ENCODE peak calls at places on chromosome 21, in five cellular contexts. One of them, this sample, is unnamed.

GRCh38 chr21:43913928-43914327 is 48.9 kb downstream of the AGPAT3 start:
- DNase-seq in AG10803: no peak
- DNase-seq in heart left ventricle: no peak
- DNase-seq in mammary epithelial cell: no peak
- DNase-seq in colonic mucosa: no peak
- DNase-seq in this sample: peak; percentile 13

GRCh38 chr21:43994646-43995045 is 17.5 kb upstream of the TRAPPC10 start:
- DNase-seq in AG10803: no peak
- DNase-seq in heart left ventricle: no peak
- DNase-seq in mammary epithelial cell: no peak
- DNase-seq in colonic mucosa: no peak
- DNase-seq in this sample: no peak

GRCh38 chr21:28588997-28589396 is 403.7 kb downstream of the LTN1 start:
- DNase-seq in AG10803: no peak
- DNase-seq in heart left ventricle: no peak
- DNase-seq in mammary epithelial cell: no peak
- DNase-seq in colonic mucosa: no peak
- DNase-seq in this sample: no peak

GRCh38 chr21:27802816-27803475 is 836.1 kb upstream of the ADAMTS5 start:
- DNase-seq in AG10803: peak; percentile 56
- DNase-seq in heart left ventricle: no peak
- DNase-seq in mammary epithelial cell: peak; percentile 43
- DNase-seq in colonic mucosa: peak; percentile 53
- DNase-seq in this sample: peak; percentile 51

GRCh38 chr21:44911384-44912157 is 9.1 kb downstream of the ITGB2 start:
- DNase-seq in AG10803: no peak
- DNase-seq in heart left ventricle: peak; percentile 89
- DNase-seq in mammary epithelial cell: peak; percentile 69
- DNase-seq in colonic mucosa: peak; percentile 88
- DNase-seq in this sample: no peak

GRCh38 chr21:43718872-43719747 is at the start of gene PDXK:
- DNase-seq in AG10803: peak; percentile 69
- DNase-seq in heart left ventricle: peak; percentile 95
- DNase-seq in mammary epithelial cell: peak; percentile 79
- DNase-seq in colonic mucosa: peak; percentile 91
- DNase-seq in this sample: peak; percentile 78

GRCh38 chr21:44704636-44705001 is 6.8 kb downstream of the TSPEAR start:
- DNase-seq in AG10803: no peak
- DNase-seq in heart left ventricle: no peak
- DNase-seq in mammary epithelial cell: no peak
- DNase-seq in colonic mucosa: peak; percentile 13
- DNase-seq in this sample: no peak

GRCh38 chr21:45539046-45539795 is 3.0 kb downstream of the SLC19A1 start:
- DNase-seq in AG10803: no peak
- DNase-seq in heart left ventricle: peak; percentile 41
- DNase-seq in mammary epithelial cell: no peak
- DNase-seq in colonic mucosa: peak; percentile 16
- DNase-seq in this sample: no peak

GRCh38 chr21:38136201-38136600 is 120.6 kb upstream of the KCNJ15 start:
- DNase-seq in AG10803: peak; percentile 42
- DNase-seq in heart left ventricle: no peak
- DNase-seq in mammary epithelial cell: no peak
- DNase-seq in colonic mucosa: no peak
- DNase-seq in this sample: peak; percentile 22

GRCh38 chr21:43925096-43925481 is 60.1 kb downstream of the AGPAT3 start:
- DNase-seq in AG10803: no peak
- DNase-seq in heart left ventricle: peak; percentile 58
- DNase-seq in mammary epithelial cell: peak; percentile 47
- DNase-seq in colonic mucosa: peak; percentile 79
- DNase-seq in this sample: no peak

GRCh38 chr21:44592446-44593365 is at the start of gene KRTAP10-6:
- DNase-seq in AG10803: no peak
- DNase-seq in heart left ventricle: no peak
- DNase-seq in mammary epithelial cell: no peak
- DNase-seq in colonic mucosa: no peak
- DNase-seq in this sample: no peak

GRCh38 chr21:23131177-23131576 is 2133.0 kb downstream of the NCAM2 start:
- DNase-seq in AG10803: no peak
- DNase-seq in heart left ventricle: no peak
- DNase-seq in mammary epithelial cell: no peak
- DNase-seq in colonic mucosa: no peak
- DNase-seq in this sample: no peak

GRCh38 chr21:39196310-39196709 is 13.1 kb upstream of the PSMG1 start:
- DNase-seq in AG10803: no peak
- DNase-seq in heart left ventricle: no peak
- DNase-seq in mammary epithelial cell: no peak
- DNase-seq in colonic mucosa: no peak
- DNase-seq in this sample: no peak

GRCh38 chr21:37595944-37596343 is 229.4 kb downstream of the DYRK1A start:
- DNase-seq in AG10803: no peak
- DNase-seq in heart left ventricle: no peak
- DNase-seq in mammary epithelial cell: no peak
- DNase-seq in colonic mucosa: no peak
- DNase-seq in this sample: no peak

GRCh38 chr21:44723177-44724131 is 12.1 kb upstream of the TSPEAR start:
- DNase-seq in AG10803: no peak
- DNase-seq in heart left ventricle: no peak
- DNase-seq in mammary epithelial cell: peak; percentile 22
- DNase-seq in colonic mucosa: no peak
- DNase-seq in this sample: no peak

GRCh38 chr21:36170823-36171222 is 14.2 kb downstream of the DOP1B start:
- DNase-seq in AG10803: no peak
- DNase-seq in heart left ventricle: no peak
- DNase-seq in mammary epithelial cell: no peak
- DNase-seq in colonic mucosa: no peak
- DNase-seq in this sample: no peak

GRCh38 chr21:15023782-15024181 is 41.0 kb downstream of the NRIP1 start:
- DNase-seq in AG10803: peak; percentile 45
- DNase-seq in heart left ventricle: no peak
- DNase-seq in mammary epithelial cell: no peak
- DNase-seq in colonic mucosa: no peak
- DNase-seq in this sample: no peak

GRCh38 chr21:27649323-27649722 is 682.4 kb upstream of the ADAMTS5 start:
- DNase-seq in AG10803: peak; percentile 90
- DNase-seq in heart left ventricle: no peak
- DNase-seq in mammary epithelial cell: peak; percentile 88
- DNase-seq in colonic mucosa: no peak
- DNase-seq in this sample: peak; percentile 92

DNA sequence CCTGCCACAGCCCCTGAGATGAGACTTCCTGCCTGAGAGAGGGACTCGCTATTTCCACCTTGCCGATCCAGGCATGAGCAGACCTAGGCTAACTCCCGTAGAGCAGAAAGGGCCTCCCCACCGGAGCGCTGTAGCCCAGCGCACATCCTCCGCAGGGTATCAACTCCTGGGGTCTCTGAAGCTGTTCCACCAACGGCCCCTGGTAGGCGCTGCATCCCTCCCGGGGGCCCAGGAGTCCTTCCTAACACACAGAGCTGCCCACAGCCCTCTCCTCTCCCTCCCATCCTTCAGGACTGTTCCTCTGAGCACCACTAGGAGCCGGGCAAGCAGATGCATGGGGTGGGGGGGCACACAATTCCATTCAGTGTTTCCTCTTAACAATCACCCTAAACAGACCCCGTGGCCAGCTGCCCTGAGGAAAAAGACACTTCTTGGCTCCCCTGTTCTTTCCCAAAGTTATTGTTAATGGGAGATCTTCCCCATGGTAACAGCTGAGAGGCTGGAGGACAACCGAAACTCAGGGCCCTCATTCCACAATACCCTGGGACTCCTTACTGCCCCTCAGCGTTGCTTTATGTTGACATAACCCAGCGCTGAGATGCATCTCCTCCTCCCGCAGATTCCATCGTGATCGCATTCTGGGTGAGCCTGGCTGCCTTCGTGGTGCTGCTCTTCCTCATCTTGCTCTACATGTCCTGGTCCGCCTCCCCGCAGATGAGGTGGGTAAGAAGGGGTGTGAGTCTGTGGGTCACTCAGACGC is 7.5 kb downstream of the MRAP start:
- DNase-seq in AG10803: no peak
- DNase-seq in heart left ventricle: no peak
- DNase-seq in mammary epithelial cell: no peak
- DNase-seq in colonic mucosa: peak; percentile 14
- DNase-seq in this sample: no peak
- TF ChIP-seq CTCF in AG10803: no peak
- TF ChIP-seq CTCF in heart left ventricle: no peak
- TF ChIP-seq CTCF in mammary epithelial cell: no peak
- TF ChIP-seq CTCF in colonic mucosa: no peak
- TF ChIP-seq CTCF in this sample: peak; percentile 26

GRCh38 chr21:41929248-41929647 is 24.6 kb downstream of the C2CD2 start:
- DNase-seq in AG10803: no peak
- DNase-seq in heart left ventricle: no peak
- DNase-seq in mammary epithelial cell: no peak
- DNase-seq in colonic mucosa: peak; percentile 13
- DNase-seq in this sample: no peak

GRCh38 chr21:41931041-41931451 is 22.8 kb downstream of the C2CD2 start:
- DNase-seq in AG10803: no peak
- DNase-seq in heart left ventricle: no peak
- DNase-seq in mammary epithelial cell: peak; percentile 87
- DNase-seq in colonic mucosa: no peak
- DNase-seq in this sample: peak; percentile 48

GRCh38 chr21:41932576-41933258 is 21.1 kb downstream of the C2CD2 start:
- DNase-seq in AG10803: peak; percentile 54
- DNase-seq in heart left ventricle: no peak
- DNase-seq in mammary epithelial cell: peak; percentile 75
- DNase-seq in colonic mucosa: no peak
- DNase-seq in this sample: peak; percentile 72

GRCh38 chr21:41932191-41932575 is 21.6 kb downstream of the C2CD2 start:
- DNase-seq in AG10803: peak; percentile 76
- DNase-seq in heart left ventricle: no peak
- DNase-seq in mammary epithelial cell: peak; percentile 98
- DNase-seq in colonic mucosa: no peak
- DNase-seq in this sample: peak; percentile 82

DNA sequence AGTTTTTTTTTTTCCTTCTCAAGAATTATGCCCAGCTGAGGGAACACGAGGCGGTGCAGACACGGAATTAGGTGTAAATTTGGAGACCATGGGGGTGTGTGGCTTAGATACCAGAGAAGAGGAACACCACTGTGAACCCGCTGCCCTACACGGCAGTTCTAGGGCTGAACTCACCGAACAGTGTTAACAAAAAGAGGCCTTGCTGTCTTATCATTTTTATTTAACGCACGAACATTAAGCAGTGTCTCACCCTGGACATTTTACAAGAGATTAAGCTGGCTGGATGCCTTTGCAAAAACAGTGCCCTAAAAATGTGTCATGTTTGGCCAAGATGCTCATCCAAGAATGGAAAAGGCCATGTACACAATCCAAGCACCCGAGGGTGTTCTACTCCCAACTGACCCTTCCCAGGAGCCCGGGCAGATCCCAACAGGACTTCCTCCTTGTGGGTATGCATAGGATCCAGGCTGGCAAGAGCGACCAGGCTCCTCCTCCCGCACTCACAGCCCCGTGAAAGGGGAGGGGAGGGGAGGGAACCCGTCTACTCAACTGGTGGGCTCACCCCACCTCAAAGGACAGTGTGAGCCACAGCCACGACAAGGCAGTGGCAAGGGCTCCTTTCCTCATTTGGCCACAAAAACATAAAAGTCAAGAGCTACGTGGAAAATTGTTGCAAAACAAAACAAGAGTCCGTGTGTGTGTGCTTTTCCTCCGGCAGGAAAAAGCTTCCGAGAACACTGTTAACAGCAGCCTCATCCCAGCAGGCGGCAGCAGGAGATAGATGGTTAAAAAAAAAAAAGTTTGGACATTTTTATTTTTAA is 20.3 kb downstream of the C2CD2 start:
- DNase-seq in AG10803: peak; percentile 68
- DNase-seq in heart left ventricle: no peak
- DNase-seq in mammary epithelial cell: peak; percentile 54
- DNase-seq in colonic mucosa: no peak
- DNase-seq in this sample: peak; percentile 74
- H3K4me3 ChIP-seq in AG10803: peak overlapping the region; percentile 57
- H3K4me3 ChIP-seq in heart left ventricle: peak overlapping the region; percentile 18
- H3K4me3 ChIP-seq in mammary epithelial cell: peak overlapping the region; percentile 29
- H3K4me3 ChIP-seq in colonic mucosa: no peak overlapping the region
- H3K4me3 ChIP-seq in this sample: peak overlapping the region; percentile 45

DNA sequence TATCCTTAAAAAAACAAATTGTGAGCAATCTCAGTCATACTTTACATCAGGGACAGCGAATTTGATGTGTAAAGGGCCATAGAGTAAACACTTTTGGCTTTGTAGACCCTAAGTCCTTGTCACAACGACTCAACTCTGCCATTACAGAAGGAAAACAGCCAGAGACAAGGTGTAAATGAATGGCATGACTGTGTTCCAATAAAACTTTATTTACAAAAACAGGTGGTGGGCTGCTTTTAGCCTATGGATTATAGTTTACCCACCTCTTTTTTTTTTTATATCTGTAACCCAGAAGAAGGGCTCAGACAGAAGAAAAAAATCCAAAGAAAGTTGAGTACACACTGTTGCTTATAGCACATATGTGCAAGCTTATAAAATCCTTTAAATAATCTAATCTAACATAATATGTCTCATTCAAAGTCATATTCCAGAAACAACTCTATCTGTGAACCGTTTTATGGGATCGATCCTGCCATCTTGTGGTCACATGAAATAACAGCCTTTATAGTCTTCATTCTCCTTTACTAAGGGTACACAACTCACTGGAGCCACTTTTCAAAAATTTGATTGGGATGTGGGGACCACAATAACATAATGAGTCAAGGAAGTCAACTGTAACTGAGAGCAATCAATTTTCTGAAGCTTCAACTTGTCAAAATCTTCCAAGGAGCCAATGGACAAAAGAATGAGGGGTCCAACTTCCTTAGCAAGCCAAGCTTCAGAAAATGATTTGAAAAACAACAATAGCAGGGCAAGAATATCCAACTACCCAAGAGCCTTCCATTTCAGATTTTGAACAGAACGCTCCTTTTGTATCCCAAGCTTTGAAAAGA is 142.2 kb upstream of the KRTAP19-8 start:
- DNase-seq in AG10803: peak; percentile 38
- DNase-seq in heart left ventricle: no peak
- DNase-seq in mammary epithelial cell: peak; percentile 22
- DNase-seq in colonic mucosa: no peak
- DNase-seq in this sample: peak; percentile 74
- TF ChIP-seq CTCF in AG10803: peak; percentile 73
- TF ChIP-seq CTCF in heart left ventricle: peak; percentile 57
- TF ChIP-seq CTCF in mammary epithelial cell: peak; percentile 58
- TF ChIP-seq CTCF in colonic mucosa: no peak
- TF ChIP-seq CTCF in this sample: peak; percentile 69

DNA sequence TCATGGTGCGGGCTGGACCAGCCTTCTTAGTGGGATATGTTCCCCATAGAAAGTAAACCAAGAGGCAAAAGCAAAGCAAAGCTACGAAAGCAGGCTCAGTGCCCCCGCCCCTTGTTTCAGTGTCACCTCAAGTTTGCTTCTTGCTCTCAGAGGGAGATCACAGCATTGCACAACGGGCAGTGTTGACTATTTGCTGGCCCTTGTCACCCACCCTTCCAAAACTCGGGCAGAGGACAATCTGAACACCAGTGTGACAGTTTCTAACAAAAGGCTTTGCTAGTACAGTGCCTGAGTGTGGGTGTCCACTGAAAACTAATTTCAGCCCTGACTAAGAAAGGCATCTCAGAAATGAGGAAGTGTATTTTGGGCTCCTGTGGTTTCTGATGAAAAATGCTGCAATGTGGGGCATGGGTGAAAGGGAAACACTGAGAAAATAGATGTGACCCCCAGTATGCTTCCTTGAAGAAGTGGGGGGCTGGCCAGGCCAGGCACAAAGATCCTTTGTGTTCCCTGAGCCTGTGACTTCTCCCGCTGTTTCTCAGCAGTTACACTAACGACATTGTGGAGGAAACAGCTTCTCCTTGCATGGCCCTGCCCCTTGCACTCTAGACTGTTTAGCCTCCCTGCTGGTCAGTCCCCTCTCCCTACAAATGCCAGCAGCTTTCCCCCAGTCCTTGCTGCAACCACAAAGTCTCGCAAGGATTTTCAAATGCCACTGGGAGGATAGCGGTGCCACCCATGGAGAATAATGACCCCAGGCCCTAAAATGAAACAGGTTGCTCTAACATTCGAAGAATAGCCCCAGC is 33.3 kb upstream of the KCNE1 start:
- DNase-seq in AG10803: peak; percentile 92
- DNase-seq in heart left ventricle: no peak
- DNase-seq in mammary epithelial cell: peak; percentile 25
- DNase-seq in colonic mucosa: peak; percentile 49
- DNase-seq in this sample: peak; percentile 65
- H3K4me3 ChIP-seq in AG10803: no peak overlapping the region
- H3K4me3 ChIP-seq in heart left ventricle: no peak overlapping the region
- H3K4me3 ChIP-seq in mammary epithelial cell: no peak overlapping the region
- H3K4me3 ChIP-seq in colonic mucosa: no peak overlapping the region
- H3K4me3 ChIP-seq in this sample: no peak overlapping the region